ENCODE peak calls at places on chromosomes 16 and 17, in five cellular contexts. L, D, T, G and R are unnamed samples.

GRCh38 chr17:83064021-83064731 is 15.2 kb upstream of the METRNL start:
- DNase-seq in G (no peak), L (no peak), D (no peak), T (no peak), R (peak)

GRCh38 chr17:42380935-42381334 is 7.3 kb downstream of the STAT3 start:
- DNase-seq in T (no peak), G (no peak), D (no peak), L (no peak), R (no peak)

GRCh38 chr17:57955183-57955952 is at the start of gene CUEDC1:
- DNase-seq in D (peak), G (peak), L (peak), T (peak), R (peak)

GRCh38 chr16:48126801-48127644 is 28.8 kb downstream of the ABCC12 start:
- DNase-seq in T (peak), D (no peak), G (peak), L (no peak), R (no peak)

GRCh38 chr17:75979705-75980187 is 706 bp downstream of the TEN1 start:
- DNase-seq in D (no peak), G (no peak), L (no peak), T (peak), R (no peak)

GRCh38 chr17:80531400-80531799 is 13.2 kb upstream of the RPTOR start:
- DNase-seq in D (no peak), G (no peak), L (no peak), T (no peak), R (no peak)

GRCh38 chr17:64229815-64230550 is 33.1 kb downstream of the TEX2 start:
- DNase-seq in D (no peak), G (no peak), T (no peak), L (no peak), R (no peak)

GRCh38 chr17:60141111-60142018 is 8.4 kb upstream of the CA4 start:
- DNase-seq in G (peak), L (no peak), D (no peak), T (no peak), R (no peak)

GRCh38 chr16:78993342-78993741 is 607.2 kb downstream of the MAF start:
- DNase-seq in L (no peak), D (no peak), G (no peak), T (no peak), R (no peak)

GRCh38 chr17:48054238-48055185 is 6.4 kb downstream of the NFE2L1 start:
- DNase-seq in D (peak), G (peak), L (no peak), T (peak), R (peak)

GRCh38 chr16:89115216-89115949 is 21.7 kb downstream of the ACSF3 start:
- DNase-seq in L (peak), G (no peak), D (peak), T (no peak), R (peak)

GRCh38 chr16:21574372-21574771 is 25.0 kb upstream of the METTL9 start:
- DNase-seq in G (no peak), L (no peak), T (no peak), D (no peak), R (no peak)

GRCh38 chr17:40477796-40478195 is 23.6 kb downstream of the TNS4 start:
- DNase-seq in L (no peak), T (no peak), G (no peak), D (no peak), R (no peak)

GRCh38 chr16:81686391-81687182 is 92.5 kb upstream of the PLCG2 start:
- DNase-seq in T (no peak), L (no peak), G (no peak), D (no peak), R (no peak)

GRCh38 chr16:70635356-70636016 is 10.9 kb upstream of the IL34 start:
- DNase-seq in D (peak), T (peak), G (peak), L (no peak), R (peak)

GRCh38 chr16:49858200-49859129 is 2.6 kb upstream of the ZNF423 start:
- DNase-seq in L (no peak), D (peak), T (no peak), G (no peak), R (peak)

GRCh38 chr17:78995761-78996451 is 13.7 kb downstream of the CANT1 start:
- DNase-seq in L (no peak), D (no peak), T (peak), G (no peak), R (peak)